ENCODE peak calls at places on chromosomes 13 and 19, in six cellular contexts. Z is foreskin keratinocyte, R is psoas muscle, B is mucosa of descending colon, L is heart left ventricle, S is PC-3. A is an unnamed sample.
A peak's percentile ranks its signal among the peaks of the same experiment; 100 is the strongest.

GRCh38 chr19:43820098-43820860 is 6.8 kb upstream of the ZNF283 start:
- DNase-seq in B (peak; percentile 31), Z (no peak), L (peak; percentile 45), S (no peak), R (peak; percentile 41), A (no peak)

GRCh38 chr19:49894879-49895565 is 1.7 kb downstream of the IL4I1 start:
- DNase-seq in R (no peak), B (no peak), S (no peak), L (no peak), Z (no peak), A (no peak)

GRCh38 chr13:47420012-47420411 is 523.2 kb upstream of the HTR2A start:
- DNase-seq in B (no peak), Z (no peak), S (peak; percentile 6), R (no peak), L (no peak), A (no peak)

GRCh38 chr19:32349724-32350475 is 4.5 kb downstream of the ZNF507 start:
- DNase-seq in L (no peak), Z (no peak), B (no peak), S (peak; percentile 45), R (no peak), A (no peak)

GRCh38 chr19:7199613-7200533 is 94.3 kb downstream of the INSR start:
- DNase-seq in R (no peak), Z (no peak), S (no peak), L (no peak), B (peak; percentile 72), A (peak; percentile 60)

GRCh38 chr13:41622545-41623429 is 165.4 kb downstream of the RGCC start:
- DNase-seq in B (no peak), L (no peak), Z (no peak), S (peak; percentile 55), R (no peak), A (no peak)

GRCh38 chr19:46381346-46381745 is 32.0 kb downstream of the CCDC8 start:
- DNase-seq in R (no peak), L (no peak), Z (no peak), S (no peak), B (no peak), A (no peak)

GRCh38 chr19:50628551-50628950 is 11.1 kb downstream of the SYT3 start:
- DNase-seq in S (no peak), B (no peak), R (no peak), L (no peak), Z (no peak), A (no peak)

GRCh38 chr13:62119739-62120700 is 704.4 kb upstream of the PCDH20 start:
- DNase-seq in L (no peak), Z (no peak), S (peak; percentile 31), B (no peak), R (no peak), A (peak; percentile 56)

GRCh38 chr19:13260883-13261653 is 110.9 kb downstream of the IER2 start:
- DNase-seq in R (no peak), S (peak; percentile 98), B (peak; percentile 8), L (no peak), Z (peak; percentile 82), A (no peak)

GRCh38 chr19:664913-665443 is 2.0 kb upstream of the RNF126 start:
- DNase-seq in L (peak; percentile 81), B (peak; percentile 89), S (peak; percentile 82), Z (no peak), R (peak; percentile 82), A (peak; percentile 92)

GRCh38 chr13:29849731-29850212 is 645 bp downstream of the UBL3 start:
- DNase-seq in R (peak; percentile 65), Z (peak; percentile 38), S (peak; percentile 55), L (peak; percentile 72), B (peak; percentile 65), A (peak; percentile 55)

GRCh38 chr13:74730556-74731331 is 596.5 kb upstream of the KLF12 start:
- DNase-seq in L (no peak), R (no peak), Z (no peak), S (no peak), B (no peak), A (no peak)

GRCh38 chr13:75347925-75348324 is 134.0 kb downstream of the TBC1D4 start:
- DNase-seq in S (peak; percentile 69), R (no peak), L (no peak), B (no peak), Z (no peak), A (no peak)

GRCh38 chr19:18636969-18637629 is at the start of gene KLHL26:
- DNase-seq in R (no peak), L (no peak), B (no peak), Z (no peak), S (no peak), A (no peak)

GRCh38 chr19:18397242-18398202 is at the start of gene LRRC25:
- DNase-seq in R (no peak), Z (no peak), L (peak; percentile 50), B (peak; percentile 62), S (no peak), A (no peak)

GRCh38 chr19:50784710-50785109 is 5.5 kb upstream of the ACP4 start:
- DNase-seq in L (no peak), B (no peak), R (no peak), S (no peak), Z (no peak), A (no peak)

GRCh38 chr19:6068711-6069110 is 41.6 kb downstream of the RFX2 start:
- DNase-seq in R (no peak), L (peak; percentile 23), S (no peak), B (no peak), Z (no peak), A (no peak)

GRCh38 chr13:40318366-40318765 is 348.1 kb downstream of the FOXO1 start:
- DNase-seq in Z (no peak), S (no peak), R (peak; percentile 53), L (peak; percentile 56), B (peak; percentile 32), A (peak; percentile 15)

GRCh38 chr19:23440207-23440606 is 44.9 kb upstream of the ZNF91 start:
- DNase-seq in L (no peak), Z (no peak), B (no peak), S (no peak), R (no peak), A (no peak)
- TF ChIP-seq CTCF in L (no peak), Z (no peak), B (no peak), S (peak; percentile 9), R (no peak), A (no peak)

GRCh38 chr19:45103625-45104319 is 10.8 kb downstream of the PPP1R37 start:
- DNase-seq in B (no peak), R (no peak), Z (no peak), S (no peak), L (no peak), A (peak; percentile 45)

GRCh38 chr19:45102481-45102880 is 9.5 kb downstream of the PPP1R37 start:
- DNase-seq in S (no peak), Z (no peak), B (no peak), R (no peak), L (no peak), A (no peak)

GRCh38 chr19:45101796-45102195 is 8.8 kb downstream of the PPP1R37 start:
- DNase-seq in Z (no peak), R (no peak), L (no peak), S (no peak), B (no peak), A (no peak)

GRCh38 chr19:45104658-45105384 is 11.8 kb downstream of the PPP1R37 start:
- DNase-seq in R (no peak), S (no peak), Z (no peak), B (no peak), L (no peak), A (no peak)

DNA sequence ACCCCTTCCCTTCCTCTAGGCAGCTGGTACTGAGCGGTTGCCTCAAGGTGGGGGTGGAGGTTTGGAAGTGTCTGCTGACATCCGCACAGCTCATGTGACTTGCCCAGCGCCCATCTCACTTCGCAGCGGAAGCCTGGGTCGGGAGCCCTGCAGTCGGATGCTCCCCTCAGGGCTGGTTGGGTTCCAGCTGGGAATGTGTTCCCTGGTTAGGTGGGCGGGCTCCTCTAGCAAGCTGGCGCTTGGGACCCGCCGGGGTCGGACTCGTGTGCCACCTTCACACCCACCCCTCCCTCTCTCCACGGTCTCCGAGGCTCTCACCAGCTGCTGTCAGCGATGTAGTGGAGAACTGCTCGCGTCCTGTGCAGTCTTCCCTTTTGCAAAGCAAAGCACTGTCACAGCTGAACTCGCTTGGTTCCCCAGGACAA is 10.2 kb downstream of the PPP1R37 start:
- DNase-seq in B (no peak), L (no peak), S (no peak), Z (no peak), R (no peak), A (peak; percentile 32)
- H3K4me1 ChIP-seq in B (peaks cover 26% of the 10 kb centered on the region), L (peaks cover 60% of the 10 kb centered on the region), S (peaks cover 16% of the 10 kb centered on the region), Z (peaks cover 3% of the 10 kb centered on the region), R (peaks cover 67% of the 10 kb centered on the region), A (peaks cover 21% of the 10 kb centered on the region)

GRCh38 chr19:9834726-9835506 is at the start of gene PIN1:
- DNase-seq in L (peak; percentile 99), Z (peak; percentile 93), B (peak; percentile 100), R (peak; percentile 99), S (peak; percentile 100), A (peak; percentile 99)
- TF ChIP-seq CTCF in L (peak; percentile 55), Z (peak; percentile 90), B (peak; percentile 88), R (peak; percentile 64), S (peak; percentile 39), A (peak; percentile 59)

DNA sequence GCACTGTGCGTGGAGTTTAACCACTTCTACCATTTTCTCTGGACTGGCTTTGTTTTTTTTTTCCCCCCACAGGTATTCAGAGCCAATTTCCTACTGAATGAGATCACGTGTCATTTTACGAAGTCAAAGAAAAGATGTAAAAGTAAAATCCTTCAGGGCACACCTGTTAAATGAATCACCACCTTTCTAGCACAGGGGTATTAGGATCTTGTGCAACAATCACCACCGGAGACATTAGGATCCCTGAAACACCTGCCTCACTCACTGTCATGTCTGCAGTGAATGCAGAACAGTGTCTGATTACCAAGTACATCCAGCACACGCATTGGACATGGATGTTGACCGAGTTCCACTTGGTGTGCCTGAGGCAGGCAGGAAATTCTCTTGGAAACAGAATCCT is 17.2 kb downstream of the BRD4 start:
- DNase-seq in L (no peak), S (peak; percentile 74), Z (peak; percentile 76), R (no peak), B (no peak), A (no peak)
- H3K4me1 ChIP-seq in L (peaks cover 88% of the 10 kb centered on the region), S (peaks cover 27% of the 10 kb centered on the region), Z (peaks cover 23% of the 10 kb centered on the region), R (peaks cover 75% of the 10 kb centered on the region), B (peaks cover 25% of the 10 kb centered on the region), A (peaks cover 28% of the 10 kb centered on the region)

DNA sequence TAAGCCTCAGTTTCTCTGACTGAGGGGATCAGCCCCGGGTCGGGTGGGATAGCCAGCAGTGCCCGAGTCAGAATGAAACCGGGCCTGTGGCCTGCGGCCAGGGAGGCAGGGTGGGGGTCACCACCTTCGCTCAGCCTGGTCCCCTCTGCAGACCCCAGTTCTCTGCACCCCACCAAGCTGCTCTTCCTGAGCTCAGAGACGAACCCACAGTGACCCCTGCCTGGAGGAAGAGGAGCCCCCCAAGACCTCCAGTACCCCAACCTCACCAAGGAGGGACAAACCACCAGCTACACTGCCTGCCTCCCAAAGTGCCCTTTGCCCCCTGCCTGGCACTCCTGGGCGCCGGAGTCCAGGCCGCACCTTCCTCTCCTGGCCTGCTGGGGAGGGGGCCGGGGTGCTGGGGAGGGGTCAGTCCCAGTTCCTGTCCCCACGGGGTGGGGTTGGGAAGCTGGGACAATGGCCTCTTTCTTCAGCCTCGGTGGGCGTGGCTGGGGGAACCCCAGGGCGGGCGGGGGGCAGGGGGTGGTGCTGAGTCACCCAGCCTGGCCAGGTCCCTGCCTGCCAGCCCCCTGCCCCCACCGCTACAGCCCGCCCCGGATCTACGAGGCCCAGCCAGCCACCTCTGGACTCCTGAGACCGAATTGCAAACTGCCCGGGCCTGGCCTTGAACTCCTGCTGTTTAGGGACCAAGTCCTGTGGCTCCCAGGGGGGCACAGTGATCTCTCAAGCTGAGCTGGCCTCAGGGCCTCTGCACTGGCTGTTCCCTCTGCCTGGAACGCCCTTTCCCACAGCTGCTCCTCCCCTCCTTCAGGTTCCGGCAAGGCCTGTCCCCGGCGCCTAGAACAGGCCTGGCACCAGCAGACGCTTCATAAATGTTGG is 14.3 kb downstream of the ZBTB7A start:
- DNase-seq in B (peak; percentile 91), Z (peak; percentile 72), S (peak; percentile 64), L (peak; percentile 56), R (peak; percentile 66), A (no peak)
- TF ChIP-seq CTCF in B (no peak), Z (no peak), S (no peak), L (no peak), R (no peak), A (no peak)

GRCh38 chr13:49305824-49306425 is 58.2 kb downstream of the CDADC1 start:
- DNase-seq in B (no peak), Z (no peak), S (no peak), L (no peak), R (no peak), A (no peak)
- H3K4me1 ChIP-seq in B (peaks cover 6% of the 10 kb centered on the region), Z (peaks cover 3% of the 10 kb centered on the region), S (peaks cover 6% of the 10 kb centered on the region), L (peaks cover 42% of the 10 kb centered on the region), R (peaks cover 11% of the 10 kb centered on the region), A (no peaks in the 10 kb centered on the region)

A was measured in A673.